ENCODE peak calls at places on chromosomes 11 and 22, in seven cellular contexts. One of them, this sample, is unnamed.

GRCh38 chr22:40703174-40703573 is 23.9 kb downstream of the MCHR1 start:
- DNase-seq in K562: peak; percentile 42
- DNase-seq in GM12878: peak; percentile 41
- DNase-seq in HepG2: no peak
- DNase-seq in HCT116: no peak
- DNase-seq in SK-N-SH: no peak
- DNase-seq in H1: no peak
- DNase-seq in this sample: peak; percentile 26

GRCh38 chr11:126058090-126058489 is 4.6 kb downstream of the CDON start:
- DNase-seq in HCT116: no peak
- DNase-seq in H1: no peak
- DNase-seq in HepG2: no peak
- DNase-seq in SK-N-SH: no peak
- DNase-seq in GM12878: no peak
- DNase-seq in K562: no peak
- DNase-seq in this sample: no peak

GRCh38 chr11:77309401-77310085 is 8.1 kb upstream of the GDPD4 start:
- DNase-seq in SK-N-SH: no peak
- DNase-seq in HCT116: no peak
- DNase-seq in HepG2: no peak
- DNase-seq in GM12878: no peak
- DNase-seq in H1: no peak
- DNase-seq in K562: no peak
- DNase-seq in this sample: no peak

GRCh38 chr11:107929611-107930200 is 1.5 kb downstream of the RAB39A start:
- DNase-seq in HepG2: no peak
- DNase-seq in HCT116: no peak
- DNase-seq in K562: no peak
- DNase-seq in SK-N-SH: peak; percentile 44
- DNase-seq in H1: peak; percentile 38
- DNase-seq in GM12878: no peak
- DNase-seq in this sample: no peak

GRCh38 chr11:65366340-65366773 is 11.8 kb downstream of the TIGD3 start:
- DNase-seq in H1: no peak
- DNase-seq in GM12878: no peak
- DNase-seq in HepG2: peak; percentile 84
- DNase-seq in SK-N-SH: peak; percentile 89
- DNase-seq in K562: peak; percentile 81
- DNase-seq in HCT116: peak; percentile 67
- DNase-seq in this sample: peak; percentile 93

GRCh38 chr11:12133539-12134238 is 23.3 kb downstream of the MICAL2 start:
- DNase-seq in SK-N-SH: no peak
- DNase-seq in K562: no peak
- DNase-seq in GM12878: peak; percentile 15
- DNase-seq in H1: no peak
- DNase-seq in HepG2: no peak
- DNase-seq in HCT116: no peak
- DNase-seq in this sample: no peak

GRCh38 chr11:67464411-67465189 is 4.5 kb downstream of the TMEM134 start:
- DNase-seq in GM12878: peak; percentile 65
- DNase-seq in K562: peak; percentile 94
- DNase-seq in H1: peak; percentile 89
- DNase-seq in HCT116: peak; percentile 81
- DNase-seq in HepG2: peak; percentile 86
- DNase-seq in SK-N-SH: peak; percentile 98
- DNase-seq in this sample: peak; percentile 98

GRCh38 chr11:83523676-83524075 is 237.5 kb upstream of the CCDC90B start:
- DNase-seq in GM12878: no peak
- DNase-seq in H1: no peak
- DNase-seq in HepG2: no peak
- DNase-seq in K562: no peak
- DNase-seq in HCT116: no peak
- DNase-seq in SK-N-SH: no peak
- DNase-seq in this sample: peak; percentile 34

DNA sequence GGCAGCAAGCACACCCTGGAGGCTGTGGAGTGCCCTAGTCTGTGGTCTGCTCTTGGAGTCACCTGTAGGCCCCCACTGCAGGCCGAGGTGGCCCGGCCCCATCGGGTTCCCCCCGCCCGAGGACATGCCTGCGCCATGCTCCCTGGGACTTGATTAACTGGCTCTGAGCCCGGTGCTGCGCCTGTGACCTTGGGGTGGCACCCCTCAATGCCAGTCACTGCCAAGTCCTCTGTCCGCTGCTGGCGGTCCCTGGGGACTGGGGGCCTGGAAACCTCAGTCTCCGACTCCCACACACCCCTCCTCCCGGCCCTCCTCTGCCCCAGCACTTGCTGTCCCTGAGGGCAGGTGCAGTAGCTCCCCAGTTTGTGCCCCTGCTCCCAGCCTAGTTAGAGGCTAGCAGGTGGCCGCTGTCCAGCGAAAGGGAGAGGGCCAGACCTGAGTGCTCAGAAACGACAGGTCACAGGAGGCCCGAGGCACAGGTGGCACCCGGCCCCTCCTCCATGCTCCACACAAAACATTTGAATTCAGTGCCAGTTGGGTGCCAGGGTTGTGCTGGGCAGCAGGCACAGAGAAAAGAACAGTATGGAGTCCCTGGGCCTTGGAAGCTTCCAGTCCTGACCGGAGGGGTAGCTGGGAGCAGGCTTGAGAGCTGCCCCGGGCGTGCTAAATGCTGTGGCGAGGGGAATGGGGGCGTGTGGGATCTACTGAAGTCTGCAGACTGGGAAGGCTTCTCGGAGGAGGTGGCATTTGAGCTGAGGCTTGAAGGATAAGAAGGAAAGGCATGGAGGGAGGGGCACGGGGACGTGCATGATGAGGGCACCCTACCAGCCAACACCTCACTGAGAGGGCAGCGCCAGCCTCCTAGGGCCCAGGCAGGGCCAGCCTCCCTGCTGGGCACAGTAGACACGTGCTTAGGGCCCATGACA is 16.4 kb upstream of the FLRT1 start:
- DNase-seq in K562: no peak
- DNase-seq in GM12878: no peak
- DNase-seq in SK-N-SH: no peak
- DNase-seq in HepG2: no peak
- DNase-seq in HCT116: no peak
- DNase-seq in H1: no peak
- DNase-seq in this sample: peak; percentile 37
- TF ChIP-seq JUND in K562: no peak
- TF ChIP-seq JUND in GM12878: no peak
- TF ChIP-seq JUND in SK-N-SH: no peak
- TF ChIP-seq JUND in HepG2: no peak
- TF ChIP-seq JUND in HCT116: no peak
- TF ChIP-seq JUND in H1: no peak
- TF ChIP-seq JUND in this sample: no peak

GRCh38 chr11:14029415-14029814 is 66.9 kb downstream of the SPON1 start:
- DNase-seq in HCT116: no peak
- DNase-seq in H1: no peak
- DNase-seq in GM12878: no peak
- DNase-seq in HepG2: no peak
- DNase-seq in SK-N-SH: no peak
- DNase-seq in K562: no peak
- DNase-seq in this sample: no peak
- TF ChIP-seq JUND in HCT116: no peak
- TF ChIP-seq JUND in H1: no peak
- TF ChIP-seq JUND in GM12878: no peak
- TF ChIP-seq JUND in HepG2: no peak
- TF ChIP-seq JUND in SK-N-SH: no peak
- TF ChIP-seq JUND in K562: no peak
- TF ChIP-seq JUND in this sample: no peak

GRCh38 chr11:85718991-85719807 is 33.2 kb upstream of the CCDC89 start:
- DNase-seq in H1: peak; percentile 54
- DNase-seq in SK-N-SH: no peak
- DNase-seq in HCT116: peak; percentile 82
- DNase-seq in GM12878: no peak
- DNase-seq in K562: no peak
- DNase-seq in HepG2: peak; percentile 3
- DNase-seq in this sample: peak; percentile 25
- TF ChIP-seq JUND in H1: peak; percentile 23
- TF ChIP-seq JUND in SK-N-SH: peak; percentile 98
- TF ChIP-seq JUND in HCT116: peak; percentile 88
- TF ChIP-seq JUND in GM12878: no peak
- TF ChIP-seq JUND in K562: no peak
- TF ChIP-seq JUND in HepG2: no peak
- TF ChIP-seq JUND in this sample: no peak

GRCh38 chr11:57513911-57514537 is 1.5 kb downstream of the SLC43A1 start:
- DNase-seq in HCT116: no peak
- DNase-seq in HepG2: no peak
- DNase-seq in K562: peak; percentile 46
- DNase-seq in GM12878: no peak
- DNase-seq in SK-N-SH: peak; percentile 72
- DNase-seq in H1: no peak
- DNase-seq in this sample: no peak
- TF ChIP-seq JUND in HCT116: no peak
- TF ChIP-seq JUND in HepG2: no peak
- TF ChIP-seq JUND in K562: no peak
- TF ChIP-seq JUND in GM12878: no peak
- TF ChIP-seq JUND in SK-N-SH: no peak
- TF ChIP-seq JUND in H1: no peak
- TF ChIP-seq JUND in this sample: no peak

GRCh38 chr22:50018608-50019291 is 6.2 kb upstream of the IL17REL start:
- DNase-seq in K562: no peak
- DNase-seq in SK-N-SH: no peak
- DNase-seq in HepG2: no peak
- DNase-seq in GM12878: no peak
- DNase-seq in HCT116: no peak
- DNase-seq in H1: no peak
- DNase-seq in this sample: no peak

GRCh38 chr22:50016308-50016987 is 3.9 kb upstream of the IL17REL start:
- DNase-seq in HCT116: no peak
- DNase-seq in K562: no peak
- DNase-seq in H1: no peak
- DNase-seq in SK-N-SH: peak; percentile 35
- DNase-seq in HepG2: no peak
- DNase-seq in GM12878: no peak
- DNase-seq in this sample: no peak

GRCh38 chr22:50017701-50018224 is 5.2 kb upstream of the IL17REL start:
- DNase-seq in K562: no peak
- DNase-seq in HepG2: no peak
- DNase-seq in SK-N-SH: no peak
- DNase-seq in GM12878: no peak
- DNase-seq in H1: no peak
- DNase-seq in HCT116: no peak
- DNase-seq in this sample: no peak

GRCh38 chr22:50015451-50016307 is 3.1 kb upstream of the IL17REL start:
- DNase-seq in H1: peak; percentile 52
- DNase-seq in K562: no peak
- DNase-seq in HCT116: no peak
- DNase-seq in SK-N-SH: peak; percentile 41
- DNase-seq in HepG2: no peak
- DNase-seq in GM12878: no peak
- DNase-seq in this sample: no peak

DNA sequence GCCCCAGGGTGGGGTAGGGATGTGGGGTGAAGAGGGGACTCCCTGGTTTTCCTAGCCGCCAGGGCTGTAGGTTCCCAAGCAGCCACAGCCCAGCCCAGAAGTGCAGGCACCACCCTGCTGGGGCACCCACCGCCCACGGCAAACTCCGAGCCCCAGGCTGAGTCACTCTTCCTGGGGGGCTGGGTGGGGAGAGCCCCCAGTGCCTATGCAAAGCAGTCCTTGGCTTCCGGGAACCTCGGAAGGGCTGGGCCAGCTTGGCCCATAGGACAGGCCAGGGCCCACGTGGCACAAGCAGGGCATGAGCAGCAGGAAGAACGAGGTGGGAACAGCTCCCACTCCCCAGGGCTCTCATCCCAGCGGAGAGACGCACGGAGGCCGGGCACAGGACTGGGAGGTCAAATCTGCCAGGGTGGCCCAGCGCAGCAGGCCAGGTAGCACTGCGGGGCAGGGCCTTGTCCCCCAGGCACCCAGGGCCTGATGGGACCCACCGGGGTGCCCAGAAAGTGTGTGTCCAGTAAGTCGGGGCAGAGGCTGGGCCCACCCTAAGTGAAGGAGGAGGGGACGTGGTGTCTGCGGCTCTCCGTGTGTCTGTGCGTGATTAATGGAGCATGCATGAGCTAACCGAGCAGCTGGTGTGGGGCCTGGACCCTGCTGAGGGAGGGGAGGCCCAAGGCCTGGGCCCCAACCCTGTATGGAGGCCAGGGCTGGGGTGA is 4.6 kb upstream of the IL17REL start:
- DNase-seq in HepG2: no peak
- DNase-seq in K562: no peak
- DNase-seq in SK-N-SH: peak; percentile 27
- DNase-seq in HCT116: no peak
- DNase-seq in GM12878: peak; percentile 66
- DNase-seq in H1: no peak
- DNase-seq in this sample: no peak
- TF ChIP-seq JUND in HepG2: no peak
- TF ChIP-seq JUND in K562: no peak
- TF ChIP-seq JUND in SK-N-SH: no peak
- TF ChIP-seq JUND in HCT116: no peak
- TF ChIP-seq JUND in GM12878: peak; percentile 50
- TF ChIP-seq JUND in H1: no peak
- TF ChIP-seq JUND in this sample: no peak

GRCh38 chr11:19615503-19615902 is 97.1 kb upstream of the NAV2 start:
- DNase-seq in H1: no peak
- DNase-seq in K562: no peak
- DNase-seq in GM12878: no peak
- DNase-seq in HepG2: no peak
- DNase-seq in HCT116: no peak
- DNase-seq in SK-N-SH: no peak
- DNase-seq in this sample: no peak
- TF ChIP-seq JUND in H1: no peak
- TF ChIP-seq JUND in K562: no peak
- TF ChIP-seq JUND in GM12878: no peak
- TF ChIP-seq JUND in HepG2: no peak
- TF ChIP-seq JUND in HCT116: no peak
- TF ChIP-seq JUND in SK-N-SH: no peak
- TF ChIP-seq JUND in this sample: no peak

This sample was measured in T47D.